ENCODE peak calls at places on chromosome 12, in ten cellular contexts. I, J, U, K, Y, F, Z, Q, W and M are unnamed samples.

GRCh38 chr12:8629486-8630033 is 16.9 kb upstream of the AICDA start:
- DNase-seq in Q (peak; percentile 11), Y (no peak), J (no peak), K (peak; percentile 75), U (no peak), F (peak; percentile 81), I (no peak), W (no peak), Z (no peak), M (no peak)

GRCh38 chr12:59928416-59928815 is 332.6 kb downstream of the SLC16A7 start:
- DNase-seq in W (no peak), K (no peak), Y (no peak), I (no peak), F (no peak), J (no peak), U (no peak), Q (no peak), Z (no peak), M (no peak)

GRCh38 chr12:93740721-93741120 is 63.5 kb downstream of the CRADD start:
- DNase-seq in Z (no peak), Y (no peak), I (no peak), F (no peak), Q (peak; percentile 33), U (no peak), W (no peak), K (no peak), J (no peak), M (no peak)

GRCh38 chr12:30687265-30687986 is 8.2 kb downstream of the IPO8 start:
- DNase-seq in U (no peak), Q (no peak), J (no peak), W (no peak), F (no peak), K (no peak), Y (no peak), Z (no peak), I (no peak), M (no peak)

GRCh38 chr12:57127101-57127709 is 1.1 kb upstream of the LRP1 start:
- DNase-seq in I (peak; percentile 74), Q (peak; percentile 54), F (peak; percentile 41), K (no peak), Y (no peak), U (peak; percentile 82), J (peak; percentile 85), Z (peak; percentile 72), W (peak; percentile 38), M (no peak)

GRCh38 chr12:56346663-56347062 is 8.0 kb downstream of the IL23A start:
- DNase-seq in W (no peak), I (no peak), U (no peak), Y (no peak), J (no peak), K (no peak), Q (no peak), F (no peak), Z (no peak), M (no peak)

GRCh38 chr12:42143401-42144173 is 1.1 kb downstream of the GXYLT1 start:
- DNase-seq in Y (no peak), W (no peak), I (no peak), F (no peak), J (no peak), K (peak; percentile 4), Q (peak; percentile 18), U (no peak), Z (no peak), M (no peak)

GRCh38 chr12:53956251-53956887 is 1.7 kb downstream of the HOXC12 start:
- DNase-seq in I (no peak), U (no peak), F (no peak), Z (no peak), Q (no peak), K (no peak), J (no peak), Y (no peak), W (no peak), M (no peak)

GRCh38 chr12:82673698-82674097 is 13.0 kb upstream of the TMTC2 start:
- DNase-seq in Z (no peak), I (no peak), U (no peak), Q (no peak), W (peak; percentile 20), K (no peak), Y (no peak), J (no peak), F (no peak), M (no peak)

GRCh38 chr12:69688496-69689427 is 10.3 kb downstream of the BEST3 start:
- DNase-seq in Y (no peak), W (no peak), Q (peak; percentile 97), Z (peak; percentile 57), U (peak; percentile 56), F (peak; percentile 3), J (peak; percentile 96), K (peak; percentile 96), I (peak; percentile 20), M (no peak)

GRCh38 chr12:5452569-5452968 is 20.7 kb downstream of the NTF3 start:
- DNase-seq in W (no peak), J (no peak), Z (no peak), K (no peak), Q (no peak), U (no peak), I (no peak), F (no peak), Y (no peak), M (no peak)

GRCh38 chr12:53492188-53492587 is 7.1 kb downstream of the MAP3K12 start:
- DNase-seq in K (no peak), Q (no peak), W (no peak), F (no peak), U (no peak), J (no peak), I (no peak), Y (no peak), Z (no peak), M (no peak)

GRCh38 chr12:25744334-25744733 is 191.3 kb upstream of the LMNTD1 start:
- DNase-seq in K (no peak), U (no peak), F (no peak), J (no peak), Q (no peak), I (no peak), W (no peak), Z (no peak), Y (no peak), M (no peak)

GRCh38 chr12:19576421-19576925 is 137.2 kb downstream of the AEBP2 start:
- DNase-seq in J (no peak), Y (no peak), Z (no peak), I (no peak), Q (no peak), K (no peak), U (no peak), W (no peak), F (no peak), M (no peak)

GRCh38 chr12:105385141-105385540 is 54.6 kb downstream of the C12orf75 start:
- DNase-seq in F (no peak), K (no peak), J (no peak), Z (no peak), I (no peak), U (no peak), Q (peak; percentile 77), W (no peak), Y (no peak), M (no peak)

GRCh38 chr12:67646775-67647174 is 1.8 kb upstream of the DYRK2 start:
- DNase-seq in U (no peak), Y (no peak), F (no peak), W (no peak), I (no peak), Z (no peak), J (no peak), Q (no peak), K (no peak), M (no peak)

GRCh38 chr12:48814313-48815280 is 3.7 kb upstream of the CACNB3 start:
- DNase-seq in W (no peak), Z (peak; percentile 74), U (peak; percentile 87), Y (peak; percentile 49), K (peak; percentile 64), Q (peak; percentile 82), J (peak; percentile 76), F (peak; percentile 87), I (peak; percentile 91), M (peak; percentile 90)

GRCh38 chr12:101097829-101098580 is 112.0 kb downstream of the SLC5A8 start:
- DNase-seq in Y (no peak), Z (no peak), U (no peak), Q (no peak), K (no peak), F (no peak), W (no peak), I (no peak), J (no peak), M (no peak)

GRCh38 chr12:93323625-93324165 is 54.0 kb upstream of the NUDT4 start:
- DNase-seq in K (no peak), Y (no peak), Q (peak; percentile 45), Z (no peak), I (no peak), F (no peak), W (no peak), U (no peak), J (peak; percentile 16), M (no peak)